ENCODE peak calls at places on chromosomes 3 and 15, in five cellular contexts. U is choroid plexus epithelial cell, Q is ovary, R is fibroblast of pulmonary artery, A is GM06990. C is an unnamed sample.

GRCh38 chr3:47420044-47420430 is 39.2 kb downstream of the PTPN23 start:
- DNase-seq in U (no peak), R (no peak), A (no peak), Q (no peak), C (no peak)

GRCh38 chr15:90174140-90174891 is 26.8 kb upstream of the SEMA4B start:
- DNase-seq in U (peak), A (no peak), R (peak), Q (peak), C (no peak)

GRCh38 chr3:46897031-46897430 is 19.5 kb downstream of the PTH1R start:
- DNase-seq in A (no peak), U (no peak), R (no peak), Q (peak), C (no peak)

GRCh38 chr15:80415331-80415730 is 11.1 kb downstream of the ARNT2 start:
- DNase-seq in Q (no peak), A (no peak), R (no peak), U (no peak), C (no peak)

GRCh38 chr15:71651750-71652186 is 158.6 kb upstream of the NR2E3 start:
- DNase-seq in A (no peak), U (peak), Q (no peak), R (peak), C (peak)

GRCh38 chr15:37032091-37032775 is 68.1 kb downstream of the MEIS2 start:
- DNase-seq in R (peak), A (no peak), Q (no peak), U (no peak), C (no peak)

GRCh38 chr3:52882377-52882776 is 15.0 kb downstream of the STIMATE start:
- DNase-seq in Q (no peak), R (no peak), A (no peak), U (no peak), C (no peak)

GRCh38 chr3:12934431-12934830 is 93.1 kb upstream of the RPL32 start:
- DNase-seq in R (peak), Q (peak), A (no peak), U (peak), C (no peak)

GRCh38 chr3:172627057-172627809 is 83.6 kb downstream of the NCEH1 start:
- DNase-seq in U (peak), Q (no peak), A (no peak), R (peak), C (no peak)

GRCh38 chr3:6142707-6143106 is 718.2 kb upstream of the GRM7 start:
- DNase-seq in R (no peak), Q (no peak), U (no peak), A (no peak), C (no peak)

GRCh38 chr3:48411606-48412374 is 18.1 kb downstream of the PLXNB1 start:
- DNase-seq in R (no peak), A (no peak), U (no peak), Q (no peak), C (no peak)

GRCh38 chr3:4741404-4742307 is 237.6 kb upstream of the BHLHE40 start:
- DNase-seq in R (peak), U (peak), Q (peak), A (no peak), C (no peak)

GRCh38 chr3:63886843-63887242 is 23.2 kb downstream of the ATXN7 start:
- DNase-seq in R (no peak), Q (no peak), U (peak), A (no peak), C (no peak)

GRCh38 chr3:185469542-185469941 is 29.3 kb downstream of the TMEM41A start:
- DNase-seq in A (no peak), Q (no peak), U (no peak), R (no peak), C (no peak)

GRCh38 chr15:85543741-85544155 is 163.3 kb downstream of the AKAP13 start:
- DNase-seq in A (no peak), U (no peak), R (no peak), Q (peak), C (no peak)

GRCh38 chr15:68800875-68801274 is 19.8 kb downstream of the ANP32A start:
- DNase-seq in A (no peak), Q (no peak), U (no peak), R (no peak), C (no peak)

GRCh38 chr3:149547413-149547812 is 72.9 kb downstream of the TM4SF4 start:
- DNase-seq in R (peak), Q (peak), A (no peak), U (no peak), C (no peak)

GRCh38 chr3:101163554-101163953 is 156.8 kb downstream of the IMPG2 start:
- DNase-seq in A (no peak), U (no peak), R (no peak), Q (no peak), C (no peak)

GRCh38 chr3:28971156-28971555 is 309.7 kb upstream of the RBMS3 start:
- DNase-seq in U (no peak), A (no peak), R (peak), Q (no peak), C (no peak)

GRCh38 chr3:97579365-97579764 is 185.2 kb upstream of the ARL6 start:
- DNase-seq in U (no peak), A (no peak), Q (no peak), R (no peak), C (no peak)

GRCh38 chr3:71436337-71436736 is 147.2 kb downstream of the FOXP1 start:
- DNase-seq in Q (no peak), A (no peak), U (no peak), R (no peak), C (no peak)

GRCh38 chr3:50523170-50523865 is 19.9 kb upstream of the CACNA2D2 start:
- DNase-seq in Q (no peak), U (no peak), R (no peak), A (no peak), C (no peak)

GRCh38 chr3:170642882-170643601 is 57.2 kb upstream of the SLC7A14 start:
- DNase-seq in A (no peak), U (no peak), R (no peak), Q (no peak), C (no peak)

GRCh38 chr3:142057331-142057725 is 92.0 kb downstream of the TFDP2 start:
- DNase-seq in R (no peak), U (no peak), A (no peak), Q (no peak), C (no peak)

GRCh38 chr3:31981206-31982181 is at the start of the genes OSBPL10 and ZNF860:
- DNase-seq in U (peak), A (peak), R (peak), Q (peak), C (peak)

GRCh38 chr3:184539801-184540440 is 21.7 kb upstream of the EPHB3 start:
- DNase-seq in R (no peak), U (no peak), Q (no peak), A (no peak), C (no peak)

GRCh38 chr3:111895079-111895478 is 36.0 kb downstream of the PHLDB2 start:
- DNase-seq in U (peak), Q (no peak), A (no peak), R (peak), C (peak)

GRCh38 chr3:47586746-47587145 is 8.1 kb upstream of the CSPG5 start:
- DNase-seq in A (no peak), Q (no peak), R (no peak), U (no peak), C (no peak)

GRCh38 chr15:79204886-79205285 is 77.6 kb upstream of the ANKRD34C start:
- DNase-seq in U (no peak), R (no peak), A (no peak), Q (no peak), C (no peak)

GRCh38 chr3:189304465-189305341 is 132.9 kb downstream of the TPRG1 start:
- DNase-seq in U (peak), R (no peak), Q (no peak), A (no peak), C (peak)

GRCh38 chr15:76994971-76995945 is at the start of gene PSTPIP1:
- DNase-seq in R (no peak), Q (peak), A (peak), U (no peak), C (no peak)

GRCh38 chr15:48149858-48150257 is 28.2 kb downstream of the MYEF2 start:
- DNase-seq in U (peak), R (peak), A (no peak), Q (no peak), C (peak)

GRCh38 chr3:122974764-122975162 is 52.8 kb downstream of the SEMA5B start:
- DNase-seq in Q (peak), U (peak), A (no peak), R (peak), C (peak)

GRCh38 chr15:79067969-79068368 is 22.6 kb downstream of the RASGRF1 start:
- DNase-seq in R (no peak), A (no peak), U (no peak), Q (no peak), C (no peak)

GRCh38 chr3:80677796-80678195 is 910.0 kb upstream of the ROBO1 start:
- DNase-seq in Q (no peak), A (no peak), R (peak), U (peak), C (peak)

GRCh38 chr15:91104111-91104510 is 4.1 kb downstream of the SV2B start:
- DNase-seq in U (no peak), A (no peak), R (no peak), Q (no peak), C (no peak)

GRCh38 chr15:43873651-43874050 is 46.8 kb downstream of the WDR76 start:
- DNase-seq in A (no peak), Q (no peak), R (no peak), U (no peak), C (no peak)

GRCh38 chr15:43868412-43868811 is 41.6 kb downstream of the WDR76 start:
- DNase-seq in A (no peak), Q (no peak), U (no peak), R (peak), C (peak)

GRCh38 chr15:43876872-43877271 is 50.1 kb downstream of the WDR76 start:
- DNase-seq in R (no peak), Q (no peak), U (no peak), A (no peak), C (no peak)

GRCh38 chr15:43871835-43872234 is 45.0 kb downstream of the WDR76 start:
- DNase-seq in U (no peak), Q (no peak), R (no peak), A (no peak), C (no peak)

GRCh38 chr15:43872416-43873020 is 45.7 kb downstream of the WDR76 start:
- DNase-seq in R (peak), A (no peak), U (peak), Q (no peak), C (peak)
- TF ChIP-seq CTCF in R (peak), A (peak), U (peak), Q (no peak), C (peak)

DNA sequence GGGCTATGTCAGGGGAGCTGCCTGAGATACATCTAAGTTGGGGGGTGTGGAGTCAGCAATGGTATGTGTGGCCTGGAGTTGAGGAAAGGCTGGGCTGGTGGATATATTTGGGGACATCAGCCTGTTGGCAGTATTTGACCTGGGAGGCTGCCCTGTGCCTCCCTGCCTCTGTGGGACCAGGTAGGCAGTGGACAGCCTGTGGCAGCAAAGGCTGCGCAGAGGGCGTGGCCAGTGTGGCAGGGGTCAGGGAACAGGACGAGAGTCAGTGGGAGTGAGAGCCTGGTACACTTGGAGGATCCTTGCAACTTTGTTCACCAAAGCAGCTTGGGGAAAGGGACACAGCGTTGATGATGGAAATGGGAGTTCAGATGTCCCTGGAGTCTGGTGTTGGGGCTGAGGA is 15.0 kb downstream of the TEX264 start:
- DNase-seq in U (no peak), Q (no peak), A (no peak), R (no peak), C (no peak)
- H3K4me3 ChIP-seq in U (no peak), Q (no peak), A (no peak), R (no peak), C (no peak)

DNA sequence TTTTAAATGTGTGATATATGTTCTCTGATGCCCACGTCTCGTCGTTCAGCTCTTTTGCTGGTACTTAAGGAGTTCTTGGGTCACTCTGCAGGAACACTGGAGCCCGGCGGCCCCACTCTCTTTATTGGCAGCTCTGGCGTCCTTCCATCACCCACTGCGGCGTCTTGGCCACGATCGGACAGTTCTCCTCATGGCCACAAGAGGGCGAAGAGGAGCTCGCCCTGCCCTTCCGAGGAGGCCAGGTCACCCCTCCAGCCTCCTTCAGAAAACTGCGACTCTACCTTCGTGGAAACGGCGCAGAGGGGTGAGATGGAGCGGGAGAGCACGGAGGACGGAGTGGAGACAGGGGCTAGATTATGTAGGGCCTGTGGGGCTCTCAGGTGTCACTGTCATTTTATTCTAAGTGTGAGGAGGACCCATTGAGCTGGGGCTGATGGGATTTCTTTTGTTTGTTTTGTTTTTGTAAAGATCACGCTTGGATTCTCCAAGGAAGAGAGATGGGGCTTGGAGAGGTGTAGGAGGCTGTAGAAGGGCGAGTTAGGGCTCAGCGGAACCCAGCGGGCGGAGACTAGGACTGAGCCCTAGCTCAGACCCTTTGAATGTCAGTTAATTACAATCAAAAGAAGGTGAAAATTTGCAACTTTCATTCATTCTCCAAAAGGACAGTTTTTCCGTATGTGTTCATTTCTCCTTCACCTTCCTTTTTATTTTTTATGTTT is 28.0 kb upstream of the GABRA5 start:
- DNase-seq in R (no peak), A (no peak), U (no peak), Q (no peak), C (no peak)
- TF ChIP-seq CTCF in R (peak), A (peak), U (peak), Q (no peak), C (peak)

GRCh38 chr15:40454904-40455391 is 14.2 kb downstream of the BAHD1 start:
- DNase-seq in A (no peak), R (peak), Q (no peak), U (peak), C (no peak)
- H3K4me3 ChIP-seq in A (no peak), R (no peak), Q (no peak), U (no peak), C (no peak)

GRCh38 chr3:140204271-140204984 is 269.4 kb downstream of the CLSTN2 start:
- DNase-seq in U (no peak), Q (no peak), R (no peak), A (no peak), C (no peak)
- TF ChIP-seq CTCF in U (no peak), Q (no peak), R (no peak), A (no peak), C (no peak)

DNA sequence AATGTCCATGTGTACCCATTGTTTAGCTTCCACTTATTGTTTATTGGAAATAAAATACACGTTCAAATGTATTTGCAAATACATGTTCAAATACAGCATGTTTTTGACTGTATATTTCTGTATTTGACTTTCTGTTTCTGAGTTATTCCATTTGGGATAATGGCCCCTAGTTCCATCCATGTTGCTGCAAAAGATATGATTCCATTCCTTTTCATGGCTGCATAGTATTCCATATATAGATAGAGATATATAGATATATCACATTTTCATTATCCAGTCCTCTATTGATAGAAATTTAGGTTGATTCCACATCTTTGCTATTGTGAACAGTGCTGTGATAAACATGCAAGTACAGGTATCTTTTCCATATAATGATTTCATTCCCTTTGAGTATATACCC is 241.4 kb upstream of the SOX2 start:
- DNase-seq in A (no peak), R (no peak), U (no peak), Q (no peak), C (no peak)
- H3K4me3 ChIP-seq in A (no peak), R (no peak), U (no peak), Q (no peak), C (no peak)